ENCODE peak calls at places on chromosomes 4 and X, in nine cellular contexts. Y is globus pallidus, T is sigmoid colon, X is ureter, Z is H4, W is AG08395, K is Karpas-422, L is fibroblast of pulmonary artery, C is AG09309. O is an unnamed sample.

GRCh38 chr4:55358668-55359067 is 12.6 kb downstream of the SRD5A3 start:
- DNase-seq in Y (no peak), T (no peak), X (no peak), Z (peak), W (peak), K (peak), L (peak), C (peak), O (no peak)

GRCh38 chrX:20067709-20068315 is 48.9 kb downstream of the MAP7D2 start:
- DNase-seq in Y (peak), T (peak), X (peak), Z (peak), W (peak), K (peak), L (peak), C (peak), O (peak)

GRCh38 chr4:142813388-142813787 is 32.7 kb downstream of the INPP4B start:
- DNase-seq in Y (no peak), T (no peak), X (no peak), Z (no peak), W (no peak), K (no peak), L (no peak), C (no peak), O (no peak)

GRCh38 chr4:94909645-94910044 is 151.9 kb downstream of the BMPR1B start:
- DNase-seq in Y (no peak), T (no peak), X (no peak), Z (no peak), W (no peak), K (no peak), L (no peak), C (no peak), O (no peak)

GRCh38 chr4:163688856-163689255 is 194.4 kb downstream of the TMA16 start:
- DNase-seq in Y (no peak), T (no peak), X (no peak), Z (no peak), W (no peak), K (no peak), L (no peak), C (no peak), O (no peak)

GRCh38 chr4:5751918-5752802 is 41.2 kb downstream of the EVC start:
- DNase-seq in Y (no peak), T (peak), X (peak), Z (no peak), W (peak), K (no peak), L (peak), C (no peak), O (peak)

GRCh38 chr4:38073596-38074234 is 113.5 kb downstream of the PTTG2 start:
- DNase-seq in Y (no peak), T (no peak), X (no peak), Z (no peak), W (no peak), K (no peak), L (peak), C (no peak), O (no peak)

GRCh38 chrX:110086162-110086915 is 83.4 kb downstream of the TMEM164 start:
- DNase-seq in Y (no peak), T (no peak), X (no peak), Z (peak), W (no peak), K (no peak), L (peak), C (no peak), O (no peak)

GRCh38 chr4:24690436-24690835 is 104.9 kb upstream of the SOD3 start:
- DNase-seq in Y (no peak), T (no peak), X (no peak), Z (no peak), W (peak), K (no peak), L (peak), C (peak), O (no peak)

GRCh38 chrX:17459596-17459995 is 84.6 kb downstream of the NHS start:
- DNase-seq in Y (no peak), T (no peak), X (no peak), Z (peak), W (peak), K (no peak), L (peak), C (peak), O (no peak)

GRCh38 chr4:116358633-116359222 is 726.6 kb downstream of the TRAM1L1 start:
- DNase-seq in Y (no peak), T (no peak), X (no peak), Z (peak), W (peak), K (peak), L (peak), C (peak), O (peak)

GRCh38 chr4:31005037-31005436 is 284.9 kb downstream of the PCDH7 start:
- DNase-seq in Y (no peak), T (no peak), X (no peak), Z (no peak), W (no peak), K (no peak), L (no peak), C (no peak), O (no peak)

GRCh38 chrX:39652336-39652735 is 445.4 kb downstream of the BCOR start:
- DNase-seq in Y (peak), T (no peak), X (no peak), Z (peak), W (peak), K (peak), L (peak), C (no peak), O (peak)

GRCh38 chr4:41169256-41169655 is 45.1 kb downstream of the APBB2 start:
- DNase-seq in Y (no peak), T (no peak), X (no peak), Z (no peak), W (no peak), K (no peak), L (no peak), C (no peak), O (no peak)

GRCh38 chr4:39205476-39205875 is 23.1 kb downstream of the WDR19 start:
- DNase-seq in Y (no peak), T (no peak), X (no peak), Z (no peak), W (no peak), K (no peak), L (no peak), C (no peak), O (no peak)

GRCh38 chr4:71261001-71261400 is 77.8 kb upstream of the SLC4A4 start:
- DNase-seq in Y (no peak), T (no peak), X (no peak), Z (no peak), W (no peak), K (no peak), L (no peak), C (no peak), O (no peak)

GRCh38 chr4:52081216-52081615 is 30.1 kb downstream of the SPATA18 start:
- DNase-seq in Y (no peak), T (no peak), X (no peak), Z (no peak), W (no peak), K (peak), L (no peak), C (no peak), O (no peak)

GRCh38 chrX:109714340-109714958 is 18.6 kb downstream of the ACSL4 start:
- DNase-seq in Y (no peak), T (no peak), X (no peak), Z (peak), W (peak), K (no peak), L (peak), C (peak), O (no peak)

GRCh38 chr4:70761276-70761816 is 39.6 kb downstream of the RUFY3 start:
- DNase-seq in Y (no peak), T (no peak), X (no peak), Z (no peak), W (no peak), K (no peak), L (no peak), C (no peak), O (no peak)

GRCh38 chrX:55163171-55163570 is 57.0 kb upstream of the PAGE5 start:
- DNase-seq in Y (no peak), T (no peak), X (no peak), Z (no peak), W (no peak), K (no peak), L (no peak), C (no peak), O (no peak)

GRCh38 chr4:53929955-53930798 is 134.2 kb downstream of the CHIC2 start:
- DNase-seq in Y (peak), T (peak), X (peak), Z (peak), W (peak), K (peak), L (peak), C (peak), O (peak)

GRCh38 chr4:123474817-123475216 is 78.2 kb downstream of the SPRY1 start:
- DNase-seq in Y (no peak), T (no peak), X (no peak), Z (no peak), W (no peak), K (no peak), L (no peak), C (no peak), O (no peak)

O was measured in iPS-NIHi11.